ENCODE peak calls at places on chromosome 22, in five cellular contexts. G, I, E, Q and S are unnamed samples.

GRCh38 chr22:43992331-43992821 is 31.7 kb upstream of the PARVB start:
- DNase-seq in G (no peak), I (no peak), E (no peak), Q (peak), S (peak)

GRCh38 chr22:39530692-39531331 is 1.7 kb downstream of the RPS19BP1 start:
- DNase-seq in G (no peak), I (no peak), E (no peak), Q (peak), S (peak)

GRCh38 chr22:48714231-48714630 is 1113.4 kb downstream of the BRD1 start:
- DNase-seq in G (no peak), I (no peak), E (no peak), Q (no peak), S (no peak)

GRCh38 chr22:47328550-47329243 is 566.2 kb downstream of the TBC1D22A start:
- DNase-seq in G (peak), I (peak), E (no peak), Q (peak), S (peak)

GRCh38 chr22:47055461-47055860 is 293.0 kb downstream of the TBC1D22A start:
- DNase-seq in G (no peak), I (no peak), E (no peak), Q (no peak), S (no peak)

GRCh38 chr22:23218867-23219251 is 38.5 kb downstream of the BCR start:
- DNase-seq in G (no peak), I (no peak), E (peak), Q (peak), S (peak)

GRCh38 chr22:29209624-29209929 is 3.9 kb downstream of the EMID1 start:
- DNase-seq in G (no peak), I (no peak), E (no peak), Q (no peak), S (no peak)

GRCh38 chr22:45480717-45481116 is 22.0 kb upstream of the FBLN1 start:
- DNase-seq in G (no peak), I (no peak), E (no peak), Q (no peak), S (no peak)

GRCh38 chr22:40285508-40285907 is 60.8 kb upstream of the ADSL start:
- DNase-seq in G (no peak), I (no peak), E (no peak), Q (no peak), S (no peak)

GRCh38 chr22:50396751-50397370 is 53.7 kb downstream of the PPP6R2 start:
- DNase-seq in G (no peak), I (no peak), E (no peak), Q (no peak), S (peak)

GRCh38 chr22:31272522-31273446 is 19.5 kb downstream of the PIK3IP1 start:
- DNase-seq in G (peak), I (no peak), E (peak), Q (peak), S (peak)

GRCh38 chr22:23166841-23167610 is 13.3 kb upstream of the BCR start:
- DNase-seq in G (no peak), I (no peak), E (no peak), Q (no peak), S (no peak)

GRCh38 chr22:29842740-29843139 is 4.7 kb upstream of the ASCC2 start:
- DNase-seq in G (peak), I (no peak), E (no peak), Q (peak), S (peak)

GRCh38 chr22:46467006-46467405 is 70.4 kb downstream of the CELSR1 start:
- DNase-seq in G (no peak), I (no peak), E (no peak), Q (no peak), S (no peak)

GRCh38 chr22:38756631-38757463 is 1.0 kb upstream of the SUN2 start:
- DNase-seq in G (no peak), I (no peak), E (peak), Q (no peak), S (no peak)

GRCh38 chr22:39254789-39255298 is 10.1 kb upstream of the PDGFB start:
- DNase-seq in G (peak), I (peak), E (no peak), Q (peak), S (peak)

GRCh38 chr22:19048531-19048930 is 73.7 kb downstream of the DGCR2 start:
- DNase-seq in G (no peak), I (no peak), E (no peak), Q (no peak), S (no peak)

GRCh38 chr22:26561756-26562417 is 28.0 kb downstream of the TPST2 start:
- DNase-seq in G (no peak), I (peak), E (no peak), Q (no peak), S (no peak)

GRCh38 chr22:41512421-41513194 is 31.7 kb downstream of the POLR3H start:
- DNase-seq in G (peak), I (peak), E (no peak), Q (peak), S (peak)

GRCh38 chr22:41076857-41077256 is 15.5 kb upstream of the EP300 start:
- DNase-seq in G (no peak), I (no peak), E (no peak), Q (no peak), S (no peak)

GRCh38 chr22:24695958-24696511 is 78.5 kb downstream of the PIWIL3 start:
- DNase-seq in G (no peak), I (no peak), E (no peak), Q (peak), S (peak)

GRCh38 chr22:48760481-48761238 is 1067.0 kb downstream of the BRD1 start:
- DNase-seq in G (no peak), I (no peak), E (no peak), Q (no peak), S (no peak)

GRCh38 chr22:33640900-33641299 is 279.4 kb downstream of the LARGE1 start:
- DNase-seq in G (no peak), I (no peak), E (no peak), Q (no peak), S (no peak)

GRCh38 chr22:37303821-37304274 is 21.5 kb downstream of the CYTH4 start:
- DNase-seq in G (peak), I (peak), E (no peak), Q (peak), S (peak)

GRCh38 chr22:19884954-19885751 is 30.5 kb upstream of the GNB1L start:
- DNase-seq in G (no peak), I (no peak), E (no peak), Q (no peak), S (no peak)

GRCh38 chr22:47188337-47189055 is 426.0 kb downstream of the TBC1D22A start:
- DNase-seq in G (no peak), I (no peak), E (peak), Q (no peak), S (no peak)

GRCh38 chr22:41518048-41518347 is 26.3 kb downstream of the POLR3H start:
- DNase-seq in G (no peak), I (no peak), E (no peak), Q (no peak), S (no peak)

GRCh38 chr22:21641417-21641794 is 696 bp upstream of the SDF2L1 start:
- DNase-seq in G (no peak), I (peak), E (peak), Q (peak), S (peak)

GRCh38 chr22:27386186-27386585 is 415.4 kb downstream of the MN1 start:
- DNase-seq in G (no peak), I (no peak), E (no peak), Q (no peak), S (no peak)

GRCh38 chr22:40213478-40213877 is 35.8 kb downstream of the TNRC6B start:
- DNase-seq in G (no peak), I (no peak), E (peak), Q (no peak), S (no peak)